ENCODE peak calls at places on chromosome 4, in eight cellular contexts. Y is mucosa of gallbladder, E is fibroblast of lung, V is hepatocyte, J is neural crest cell, U is left cardiac atrium, C is NCI-H1105 treated with DMSO at 0.1 percent for 48 hours, W is stomach. R is an unnamed sample.

GRCh38 chr4:39961311-39961877 is 16.3 kb downstream of the PDS5A start:
- DNase-seq in Y (no peak), E (no peak), V (no peak), J (no peak), U (no peak), C (no peak), W (no peak), R (no peak)

GRCh38 chr4:142202404-142203332 is 566.3 kb downstream of the IL15 start:
- DNase-seq in Y (no peak), E (no peak), V (no peak), J (no peak), U (no peak), C (no peak), W (no peak), R (no peak)

GRCh38 chr4:117637347-117637746 is 396.9 kb upstream of the NDST3 start:
- DNase-seq in Y (no peak), E (no peak), V (no peak), J (no peak), U (no peak), C (no peak), W (no peak), R (no peak)

GRCh38 chr4:145881991-145882390 is 56.6 kb downstream of the ZNF827 start:
- DNase-seq in Y (peak), E (no peak), V (peak), J (no peak), U (no peak), C (peak), W (peak), R (no peak)

GRCh38 chr4:150302553-150302952 is 224.3 kb downstream of the DCLK2 start:
- DNase-seq in Y (no peak), E (peak), V (peak), J (no peak), U (no peak), C (no peak), W (no peak), R (peak)

GRCh38 chr4:2155246-2155645 is 86.7 kb downstream of the HAUS3 start:
- DNase-seq in Y (no peak), E (no peak), V (no peak), J (no peak), U (no peak), C (no peak), W (no peak), R (no peak)

GRCh38 chr4:2274320-2275043 is 12.6 kb upstream of the MXD4 start:
- DNase-seq in Y (no peak), E (no peak), V (no peak), J (no peak), U (no peak), C (no peak), W (no peak), R (no peak)

GRCh38 chr4:86971355-86971683 is 36.5 kb downstream of the AFF1 start:
- DNase-seq in Y (no peak), E (no peak), V (no peak), J (no peak), U (no peak), C (no peak), W (no peak), R (no peak)

GRCh38 chr4:105845559-105845958 is 49.7 kb upstream of the NPNT start:
- DNase-seq in Y (no peak), E (no peak), V (no peak), J (no peak), U (no peak), C (no peak), W (no peak), R (no peak)

GRCh38 chr4:109826719-109827118 is 1.1 kb upstream of the RRH start:
- DNase-seq in Y (no peak), E (peak), V (peak), J (no peak), U (no peak), C (peak), W (no peak), R (no peak)

GRCh38 chr4:113436360-113436759 is 325.2 kb downstream of the CAMK2D start:
- DNase-seq in Y (no peak), E (peak), V (no peak), J (no peak), U (no peak), C (no peak), W (no peak), R (no peak)

GRCh38 chr4:8157496-8157895 is 1.1 kb downstream of the ABLIM2 start:
- DNase-seq in Y (no peak), E (no peak), V (no peak), J (no peak), U (peak), C (peak), W (no peak), R (no peak)

GRCh38 chr4:85747871-85748491 is 273.0 kb downstream of the ARHGAP24 start:
- DNase-seq in Y (peak), E (peak), V (peak), J (peak), U (no peak), C (peak), W (no peak), R (no peak)

GRCh38 chr4:1711055-1711905 is 839 bp downstream of the SLBP start:
- DNase-seq in Y (peak), E (peak), V (peak), J (no peak), U (peak), C (no peak), W (peak), R (no peak)

GRCh38 chr4:38856524-38857337 is at the start of gene TLR6:
- DNase-seq in Y (peak), E (peak), V (peak), J (peak), U (no peak), C (peak), W (peak), R (peak)

GRCh38 chr4:66606215-66606614 is 935.9 kb upstream of the EPHA5 start:
- DNase-seq in Y (no peak), E (no peak), V (no peak), J (no peak), U (no peak), C (no peak), W (no peak), R (no peak)

GRCh38 chr4:76459291-76459723 is 24.3 kb downstream of the SHROOM3 start:
- DNase-seq in Y (no peak), E (no peak), V (peak), J (peak), U (no peak), C (no peak), W (no peak), R (peak)

GRCh38 chr4:121190389-121190788 is 26.3 kb upstream of the TNIP3 start:
- DNase-seq in Y (no peak), E (no peak), V (peak), J (no peak), U (no peak), C (no peak), W (no peak), R (no peak)

GRCh38 chr4:80989921-80990544 is 40.5 kb upstream of the BMP3 start:
- DNase-seq in Y (peak), E (peak), V (peak), J (peak), U (no peak), C (peak), W (no peak), R (no peak)

GRCh38 chr4:5751073-5751917 is 40.3 kb downstream of the EVC start:
- DNase-seq in Y (no peak), E (peak), V (peak), J (no peak), U (no peak), C (no peak), W (no peak), R (no peak)

R was measured in SJSA1.